ENCODE peak calls at places on chromosome 1, in five cellular contexts. One of them, this sample, is unnamed.

GRCh38 chr1:115951552-115951951 is 24.8 kb upstream of the SLC22A15 start:
- DNase-seq in heart right ventricle: no peak
- DNase-seq in colonic mucosa: no peak
- DNase-seq in CD8-positive, alpha-beta T cell: no peak
- DNase-seq in brain microvascular endothelial cell: no peak
- DNase-seq in this sample: no peak

GRCh38 chr1:6646499-6647148 is 22.0 kb downstream of the THAP3 start:
- DNase-seq in heart right ventricle: no peak
- DNase-seq in colonic mucosa: no peak
- DNase-seq in CD8-positive, alpha-beta T cell: no peak
- DNase-seq in brain microvascular endothelial cell: peak
- DNase-seq in this sample: no peak

GRCh38 chr1:226046240-226046639 is 16.3 kb upstream of the H3-3A start:
- DNase-seq in heart right ventricle: no peak
- DNase-seq in colonic mucosa: no peak
- DNase-seq in CD8-positive, alpha-beta T cell: no peak
- DNase-seq in brain microvascular endothelial cell: peak
- DNase-seq in this sample: no peak

GRCh38 chr1:156804572-156805243 is 11.9 kb downstream of the SH2D2A start:
- DNase-seq in heart right ventricle: no peak
- DNase-seq in colonic mucosa: no peak
- DNase-seq in CD8-positive, alpha-beta T cell: no peak
- DNase-seq in brain microvascular endothelial cell: no peak
- DNase-seq in this sample: no peak

GRCh38 chr1:55556378-55556777 is 341.2 kb upstream of the USP24 start:
- DNase-seq in heart right ventricle: no peak
- DNase-seq in colonic mucosa: no peak
- DNase-seq in CD8-positive, alpha-beta T cell: no peak
- DNase-seq in brain microvascular endothelial cell: no peak
- DNase-seq in this sample: no peak

GRCh38 chr1:8061673-8062386 is 35.7 kb upstream of the ERRFI1 start:
- DNase-seq in heart right ventricle: no peak
- DNase-seq in colonic mucosa: no peak
- DNase-seq in CD8-positive, alpha-beta T cell: no peak
- DNase-seq in brain microvascular endothelial cell: peak
- DNase-seq in this sample: no peak

GRCh38 chr1:200916681-200917080 is 22.0 kb downstream of the INAVA start:
- DNase-seq in heart right ventricle: no peak
- DNase-seq in colonic mucosa: no peak
- DNase-seq in CD8-positive, alpha-beta T cell: no peak
- DNase-seq in brain microvascular endothelial cell: no peak
- DNase-seq in this sample: no peak

GRCh38 chr1:147849097-147849873 is 53.3 kb upstream of the GJA8 start:
- DNase-seq in heart right ventricle: no peak
- DNase-seq in colonic mucosa: no peak
- DNase-seq in CD8-positive, alpha-beta T cell: no peak
- DNase-seq in brain microvascular endothelial cell: peak
- DNase-seq in this sample: no peak

GRCh38 chr1:151980287-151981177 is 13.1 kb downstream of the S100A10 start:
- DNase-seq in heart right ventricle: peak
- DNase-seq in colonic mucosa: peak
- DNase-seq in CD8-positive, alpha-beta T cell: no peak
- DNase-seq in brain microvascular endothelial cell: no peak
- DNase-seq in this sample: peak

GRCh38 chr1:51247022-51247421 is 10.9 kb downstream of the RNF11 start:
- DNase-seq in heart right ventricle: no peak
- DNase-seq in colonic mucosa: no peak
- DNase-seq in CD8-positive, alpha-beta T cell: no peak
- DNase-seq in brain microvascular endothelial cell: no peak
- DNase-seq in this sample: no peak

GRCh38 chr1:226444901-226445300 is 37.0 kb upstream of the PARP1 start:
- DNase-seq in heart right ventricle: no peak
- DNase-seq in colonic mucosa: peak
- DNase-seq in CD8-positive, alpha-beta T cell: peak
- DNase-seq in brain microvascular endothelial cell: no peak
- DNase-seq in this sample: no peak

GRCh38 chr1:182602945-182603645 is 1.1 kb downstream of the RGS16 start:
- DNase-seq in heart right ventricle: no peak
- DNase-seq in colonic mucosa: no peak
- DNase-seq in CD8-positive, alpha-beta T cell: no peak
- DNase-seq in brain microvascular endothelial cell: no peak
- DNase-seq in this sample: no peak

GRCh38 chr1:94553323-94553730 is 11.8 kb upstream of the F3 start:
- DNase-seq in heart right ventricle: no peak
- DNase-seq in colonic mucosa: no peak
- DNase-seq in CD8-positive, alpha-beta T cell: no peak
- DNase-seq in brain microvascular endothelial cell: peak
- DNase-seq in this sample: no peak

DNA sequence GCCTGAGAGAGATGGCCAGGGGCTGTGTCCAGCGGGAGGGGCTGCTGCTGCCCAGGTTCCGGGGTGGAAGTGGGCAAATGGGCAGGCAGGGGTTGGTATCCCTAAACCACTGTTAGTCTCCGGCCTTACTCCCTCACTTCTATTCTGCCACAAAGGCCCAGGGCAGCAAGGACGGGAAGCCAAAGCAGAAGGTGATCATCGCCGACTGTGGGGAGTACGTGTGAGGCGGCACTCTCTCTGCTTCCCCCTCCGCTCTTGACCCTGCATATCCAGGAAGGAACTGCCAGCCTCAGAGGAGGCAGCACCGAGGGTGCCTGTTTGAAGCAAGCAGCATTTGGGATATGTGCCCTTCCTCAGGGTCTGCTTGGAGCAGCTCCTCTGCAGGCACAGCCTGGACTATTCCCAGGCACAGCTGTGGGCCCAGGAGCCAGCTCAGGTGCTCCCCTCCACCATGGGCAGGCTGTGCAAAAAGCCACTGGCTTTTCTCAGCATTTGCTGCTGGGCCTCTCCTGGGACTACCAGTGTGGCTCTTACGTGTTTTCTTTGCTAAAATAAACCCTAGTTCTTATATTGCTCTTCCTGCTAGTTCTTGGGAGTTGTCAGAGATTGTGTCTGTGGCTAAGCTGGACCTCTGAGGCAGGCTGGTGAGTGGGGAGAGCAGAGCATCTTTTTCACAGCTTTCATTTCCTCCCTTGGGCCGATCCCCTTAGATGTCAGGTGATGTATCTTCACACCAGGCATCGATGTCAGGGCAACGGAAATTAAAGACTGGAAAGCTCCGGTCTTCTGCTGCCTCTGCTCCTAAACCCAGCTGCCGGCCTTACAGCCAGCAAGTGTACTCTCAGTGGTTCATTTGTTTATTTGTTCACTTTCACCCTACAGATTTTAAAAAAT is 14.7 kb downstream of the PPIE start:
- DNase-seq in heart right ventricle: no peak
- DNase-seq in colonic mucosa: no peak
- DNase-seq in CD8-positive, alpha-beta T cell: no peak
- DNase-seq in brain microvascular endothelial cell: no peak
- DNase-seq in this sample: no peak
- H3K27ac ChIP-seq in heart right ventricle: no peak
- H3K27ac ChIP-seq in colonic mucosa: no peak
- H3K27ac ChIP-seq in CD8-positive, alpha-beta T cell: no peak
- H3K27ac ChIP-seq in brain microvascular endothelial cell: no peak
- H3K27ac ChIP-seq in this sample: no peak

GRCh38 chr1:114035304-114035700 is 56.0 kb downstream of the OLFML3 start:
- DNase-seq in heart right ventricle: no peak
- DNase-seq in colonic mucosa: no peak
- DNase-seq in CD8-positive, alpha-beta T cell: no peak
- DNase-seq in brain microvascular endothelial cell: no peak
- DNase-seq in this sample: no peak

GRCh38 chr1:114040273-114041043 is 61.2 kb downstream of the OLFML3 start:
- DNase-seq in heart right ventricle: no peak
- DNase-seq in colonic mucosa: no peak
- DNase-seq in CD8-positive, alpha-beta T cell: no peak
- DNase-seq in brain microvascular endothelial cell: no peak
- DNase-seq in this sample: no peak

GRCh38 chr1:114034561-114035303 is 55.5 kb downstream of the OLFML3 start:
- DNase-seq in heart right ventricle: no peak
- DNase-seq in colonic mucosa: no peak
- DNase-seq in CD8-positive, alpha-beta T cell: no peak
- DNase-seq in brain microvascular endothelial cell: no peak
- DNase-seq in this sample: no peak

GRCh38 chr1:114037503-114037890 is 58.2 kb downstream of the OLFML3 start:
- DNase-seq in heart right ventricle: no peak
- DNase-seq in colonic mucosa: no peak
- DNase-seq in CD8-positive, alpha-beta T cell: no peak
- DNase-seq in brain microvascular endothelial cell: no peak
- DNase-seq in this sample: no peak

GRCh38 chr1:114037952-114038867 is 58.9 kb downstream of the OLFML3 start:
- DNase-seq in heart right ventricle: no peak
- DNase-seq in colonic mucosa: no peak
- DNase-seq in CD8-positive, alpha-beta T cell: no peak
- DNase-seq in brain microvascular endothelial cell: no peak
- DNase-seq in this sample: no peak
- H3K27ac ChIP-seq in heart right ventricle: no peak
- H3K27ac ChIP-seq in colonic mucosa: no peak
- H3K27ac ChIP-seq in CD8-positive, alpha-beta T cell: no peak
- H3K27ac ChIP-seq in brain microvascular endothelial cell: no peak
- H3K27ac ChIP-seq in this sample: no peak

DNA sequence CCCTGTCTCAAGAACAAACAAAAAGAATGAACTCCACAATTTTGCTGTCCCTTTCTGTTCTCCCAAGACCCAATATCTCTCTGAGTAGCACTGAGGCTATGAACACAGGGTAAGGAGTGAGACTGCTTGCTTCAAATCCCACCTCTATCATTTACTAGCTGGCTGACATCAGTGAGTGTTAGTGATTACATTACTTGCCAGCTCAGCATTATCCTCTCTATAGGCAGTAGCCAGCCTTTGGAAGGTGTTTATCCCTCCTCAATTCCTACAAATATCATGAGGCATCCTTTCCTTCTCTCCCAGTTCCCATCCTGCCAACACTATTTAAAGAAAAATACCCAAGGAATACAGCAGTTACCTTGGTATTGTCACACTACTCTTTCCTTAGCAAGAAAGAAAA is 3.0 kb downstream of the PIK3C2B start:
- DNase-seq in heart right ventricle: no peak
- DNase-seq in colonic mucosa: no peak
- DNase-seq in CD8-positive, alpha-beta T cell: no peak
- DNase-seq in brain microvascular endothelial cell: no peak
- DNase-seq in this sample: no peak
- H3K27ac ChIP-seq in heart right ventricle: peak
- H3K27ac ChIP-seq in colonic mucosa: no peak
- H3K27ac ChIP-seq in CD8-positive, alpha-beta T cell: no peak
- H3K27ac ChIP-seq in brain microvascular endothelial cell: no peak
- H3K27ac ChIP-seq in this sample: peak

DNA sequence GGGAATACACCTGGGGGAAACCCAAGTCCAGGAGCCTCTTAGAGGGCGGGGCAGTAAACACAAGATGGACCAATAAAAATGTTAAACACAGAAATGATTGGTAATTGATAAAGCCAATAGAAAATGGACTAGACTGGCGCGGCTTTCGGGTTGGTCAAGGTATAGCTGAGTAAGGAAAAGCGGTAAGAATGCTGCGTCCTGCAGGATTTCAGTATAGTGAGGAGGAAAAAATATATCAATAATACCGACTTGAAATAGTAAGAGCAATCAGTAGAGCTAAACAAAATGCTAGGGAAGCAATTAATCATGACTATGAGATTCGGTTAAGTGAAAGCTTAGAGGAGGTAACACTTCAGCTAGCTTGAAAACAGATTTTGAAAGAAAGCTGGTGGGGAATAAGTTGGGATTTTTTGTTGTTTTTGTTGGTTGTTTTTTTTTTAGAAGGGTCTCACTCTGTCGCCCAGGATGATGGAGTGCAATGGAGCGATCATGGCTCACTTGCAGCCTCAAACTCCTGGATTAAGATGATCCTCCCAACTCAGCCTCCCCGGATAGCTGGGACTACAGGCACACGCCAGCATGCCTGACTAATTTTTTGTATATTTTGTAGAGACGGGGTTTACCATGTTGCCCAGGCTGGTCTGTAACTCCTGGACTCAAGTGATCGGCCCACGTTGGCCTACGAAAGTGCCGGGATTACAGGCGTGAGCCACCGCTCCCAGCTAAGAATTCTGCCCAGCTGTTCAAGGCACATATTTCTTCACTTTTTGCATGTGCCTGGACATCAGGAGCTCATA is 699 bp upstream of the TESK2 start:
- DNase-seq in heart right ventricle: no peak
- DNase-seq in colonic mucosa: no peak
- DNase-seq in CD8-positive, alpha-beta T cell: no peak
- DNase-seq in brain microvascular endothelial cell: no peak
- DNase-seq in this sample: no peak
- H3K27ac ChIP-seq in heart right ventricle: no peak
- H3K27ac ChIP-seq in colonic mucosa: no peak
- H3K27ac ChIP-seq in CD8-positive, alpha-beta T cell: no peak
- H3K27ac ChIP-seq in brain microvascular endothelial cell: no peak
- H3K27ac ChIP-seq in this sample: peak

GRCh38 chr1:230187290-230187689 is 120.3 kb downstream of the GALNT2 start:
- DNase-seq in heart right ventricle: no peak
- DNase-seq in colonic mucosa: no peak
- DNase-seq in CD8-positive, alpha-beta T cell: no peak
- DNase-seq in brain microvascular endothelial cell: no peak
- DNase-seq in this sample: no peak
- H3K27ac ChIP-seq in heart right ventricle: no peak
- H3K27ac ChIP-seq in colonic mucosa: no peak
- H3K27ac ChIP-seq in CD8-positive, alpha-beta T cell: no peak
- H3K27ac ChIP-seq in brain microvascular endothelial cell: no peak
- H3K27ac ChIP-seq in this sample: no peak

DNA sequence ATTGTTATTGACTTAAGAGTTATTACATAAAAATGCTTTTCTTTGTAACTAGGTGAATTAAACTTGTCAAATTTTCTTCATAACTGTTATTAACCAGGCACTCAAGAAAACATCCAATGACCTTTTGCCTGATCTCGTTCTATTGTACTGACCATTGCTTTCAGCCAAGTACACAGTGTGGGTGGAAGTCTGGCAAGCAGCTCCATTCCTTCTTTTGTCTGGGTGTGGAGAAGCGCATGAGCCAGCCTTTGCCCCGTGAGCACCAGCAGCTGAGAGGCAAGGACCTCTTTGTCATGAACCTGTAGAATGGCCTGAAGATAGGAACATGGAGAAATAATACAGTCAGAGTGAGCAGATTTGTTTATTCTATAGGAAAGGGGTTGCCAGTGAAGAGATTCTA is 57.5 kb downstream of the IARS2 start:
- DNase-seq in heart right ventricle: peak
- DNase-seq in colonic mucosa: no peak
- DNase-seq in CD8-positive, alpha-beta T cell: no peak
- DNase-seq in brain microvascular endothelial cell: no peak
- DNase-seq in this sample: peak
- H3K27ac ChIP-seq in heart right ventricle: peak
- H3K27ac ChIP-seq in colonic mucosa: no peak
- H3K27ac ChIP-seq in CD8-positive, alpha-beta T cell: no peak
- H3K27ac ChIP-seq in brain microvascular endothelial cell: no peak
- H3K27ac ChIP-seq in this sample: peak

DNA sequence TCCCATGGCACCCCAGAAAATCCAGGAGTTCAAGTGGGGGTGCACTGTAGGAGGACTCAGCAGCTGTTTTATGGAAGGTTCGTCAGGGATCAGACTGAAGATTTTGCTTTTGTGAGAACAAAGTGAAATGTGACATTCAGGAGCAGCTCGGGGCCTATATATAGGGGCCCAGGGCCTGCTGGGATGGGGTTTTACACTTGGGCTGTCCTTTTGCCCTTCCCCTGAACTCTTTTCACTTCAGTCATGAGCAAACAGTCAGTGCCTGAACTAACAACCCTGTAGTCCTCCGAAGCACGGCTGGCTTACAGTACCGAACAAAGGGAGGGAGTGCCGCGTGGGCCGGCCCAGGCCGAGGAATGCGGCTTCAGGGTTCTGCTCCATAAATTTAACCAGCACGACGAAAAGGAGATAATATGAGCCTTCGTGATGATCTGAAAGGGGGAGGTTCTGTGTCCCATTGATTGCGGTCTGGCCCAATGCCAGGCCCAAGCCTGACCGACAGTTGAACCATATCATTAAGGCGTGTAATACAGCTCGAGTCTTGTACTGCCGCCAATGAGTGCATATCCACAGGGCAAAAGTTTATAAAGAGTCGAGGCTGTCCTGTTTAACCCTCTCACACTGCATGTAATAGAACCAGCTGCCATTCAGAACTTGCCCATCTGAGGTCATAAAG is 139.9 kb downstream of the DHRS3 start:
- DNase-seq in heart right ventricle: peak
- DNase-seq in colonic mucosa: peak
- DNase-seq in CD8-positive, alpha-beta T cell: peak
- DNase-seq in brain microvascular endothelial cell: peak
- DNase-seq in this sample: peak
- H3K27ac ChIP-seq in heart right ventricle: peak
- H3K27ac ChIP-seq in colonic mucosa: peak
- H3K27ac ChIP-seq in CD8-positive, alpha-beta T cell: peak
- H3K27ac ChIP-seq in brain microvascular endothelial cell: peak
- H3K27ac ChIP-seq in this sample: peak

This sample was measured in tibial nerve.